ENCODE peak calls at places on chromosomes 7 and 10, in eight cellular contexts. One of them, this sample, is unnamed.

GRCh38 chr10:115030483-115031200 is 62.5 kb upstream of the ATRNL1 start:
- DNase-seq in amygdala: no peak
- DNase-seq in GM04503: no peak
- DNase-seq in activated CD4-positive, alpha-beta T cell treated with anti-CD3 and anti-CD28 coated beads, Interleukin-2, amount 50 U/mL, for 48 hours: no peak
- DNase-seq in activated B cell treated with CpG ODN at 0.5 μM for 24 hours: no peak
- DNase-seq in myocyte: no peak
- DNase-seq in fibroblast of mammary gland: no peak
- DNase-seq in endothelial cell: no peak
- DNase-seq in this sample: no peak

GRCh38 chr10:60955957-60956425 is 12.0 kb upstream of the RHOBTB1 start:
- DNase-seq in amygdala: no peak
- DNase-seq in GM04503: no peak
- DNase-seq in activated CD4-positive, alpha-beta T cell treated with anti-CD3 and anti-CD28 coated beads, Interleukin-2, amount 50 U/mL, for 48 hours: no peak
- DNase-seq in activated B cell treated with CpG ODN at 0.5 μM for 24 hours: no peak
- DNase-seq in myocyte: no peak
- DNase-seq in fibroblast of mammary gland: peak; percentile 71
- DNase-seq in endothelial cell: no peak
- DNase-seq in this sample: no peak

GRCh38 chr7:155865830-155866545 is 53.7 kb upstream of the SHH start:
- DNase-seq in amygdala: no peak
- DNase-seq in GM04503: no peak
- DNase-seq in activated CD4-positive, alpha-beta T cell treated with anti-CD3 and anti-CD28 coated beads, Interleukin-2, amount 50 U/mL, for 48 hours: no peak
- DNase-seq in activated B cell treated with CpG ODN at 0.5 μM for 24 hours: no peak
- DNase-seq in myocyte: no peak
- DNase-seq in fibroblast of mammary gland: no peak
- DNase-seq in endothelial cell: no peak
- DNase-seq in this sample: peak; percentile 32

GRCh38 chr7:77199008-77199966 is at the start of gene FGL2:
- DNase-seq in amygdala: no peak
- DNase-seq in GM04503: no peak
- DNase-seq in activated CD4-positive, alpha-beta T cell treated with anti-CD3 and anti-CD28 coated beads, Interleukin-2, amount 50 U/mL, for 48 hours: peak; percentile 23
- DNase-seq in activated B cell treated with CpG ODN at 0.5 μM for 24 hours: no peak
- DNase-seq in myocyte: peak; percentile 93
- DNase-seq in fibroblast of mammary gland: peak; percentile 50
- DNase-seq in endothelial cell: peak; percentile 7
- DNase-seq in this sample: no peak

GRCh38 chr7:39465055-39465929 is 100.9 kb upstream of the YAE1 start:
- DNase-seq in amygdala: peak; percentile 3
- DNase-seq in GM04503: peak; percentile 5
- DNase-seq in activated CD4-positive, alpha-beta T cell treated with anti-CD3 and anti-CD28 coated beads, Interleukin-2, amount 50 U/mL, for 48 hours: peak; percentile 29
- DNase-seq in activated B cell treated with CpG ODN at 0.5 μM for 24 hours: no peak
- DNase-seq in myocyte: peak; percentile 73
- DNase-seq in fibroblast of mammary gland: peak; percentile 71
- DNase-seq in endothelial cell: peak; percentile 46
- DNase-seq in this sample: peak; percentile 51

GRCh38 chr10:77392851-77393250 is 244.8 kb downstream of the KCNMA1 start:
- DNase-seq in amygdala: no peak
- DNase-seq in GM04503: peak; percentile 92
- DNase-seq in activated CD4-positive, alpha-beta T cell treated with anti-CD3 and anti-CD28 coated beads, Interleukin-2, amount 50 U/mL, for 48 hours: no peak
- DNase-seq in activated B cell treated with CpG ODN at 0.5 μM for 24 hours: no peak
- DNase-seq in myocyte: peak; percentile 62
- DNase-seq in fibroblast of mammary gland: peak; percentile 98
- DNase-seq in endothelial cell: no peak
- DNase-seq in this sample: no peak

GRCh38 chr7:373818-374705 is 84.1 kb downstream of the FOXL3 start:
- DNase-seq in amygdala: no peak
- DNase-seq in GM04503: no peak
- DNase-seq in activated CD4-positive, alpha-beta T cell treated with anti-CD3 and anti-CD28 coated beads, Interleukin-2, amount 50 U/mL, for 48 hours: no peak
- DNase-seq in activated B cell treated with CpG ODN at 0.5 μM for 24 hours: peak; percentile 9
- DNase-seq in myocyte: no peak
- DNase-seq in fibroblast of mammary gland: no peak
- DNase-seq in endothelial cell: no peak
- DNase-seq in this sample: peak; percentile 43

GRCh38 chr7:94654764-94655561 is 970 bp downstream of the SGCE start:
- DNase-seq in amygdala: no peak
- DNase-seq in GM04503: no peak
- DNase-seq in activated CD4-positive, alpha-beta T cell treated with anti-CD3 and anti-CD28 coated beads, Interleukin-2, amount 50 U/mL, for 48 hours: peak; percentile 3
- DNase-seq in activated B cell treated with CpG ODN at 0.5 μM for 24 hours: no peak
- DNase-seq in myocyte: peak; percentile 80
- DNase-seq in fibroblast of mammary gland: peak; percentile 79
- DNase-seq in endothelial cell: peak; percentile 29
- DNase-seq in this sample: peak; percentile 43

GRCh38 chr7:54394877-54395276 is 147.3 kb upstream of the VSTM2A start:
- DNase-seq in amygdala: no peak
- DNase-seq in GM04503: no peak
- DNase-seq in activated CD4-positive, alpha-beta T cell treated with anti-CD3 and anti-CD28 coated beads, Interleukin-2, amount 50 U/mL, for 48 hours: no peak
- DNase-seq in activated B cell treated with CpG ODN at 0.5 μM for 24 hours: no peak
- DNase-seq in myocyte: no peak
- DNase-seq in fibroblast of mammary gland: no peak
- DNase-seq in endothelial cell: no peak
- DNase-seq in this sample: no peak

GRCh38 chr10:3295501-3296005 is 123.0 kb upstream of the PITRM1 start:
- DNase-seq in amygdala: no peak
- DNase-seq in GM04503: no peak
- DNase-seq in activated CD4-positive, alpha-beta T cell treated with anti-CD3 and anti-CD28 coated beads, Interleukin-2, amount 50 U/mL, for 48 hours: no peak
- DNase-seq in activated B cell treated with CpG ODN at 0.5 μM for 24 hours: no peak
- DNase-seq in myocyte: no peak
- DNase-seq in fibroblast of mammary gland: no peak
- DNase-seq in endothelial cell: no peak
- DNase-seq in this sample: no peak

GRCh38 chr10:48210391-48210790 is 64.1 kb downstream of the FRMPD2 start:
- DNase-seq in amygdala: no peak
- DNase-seq in GM04503: no peak
- DNase-seq in activated CD4-positive, alpha-beta T cell treated with anti-CD3 and anti-CD28 coated beads, Interleukin-2, amount 50 U/mL, for 48 hours: no peak
- DNase-seq in activated B cell treated with CpG ODN at 0.5 μM for 24 hours: no peak
- DNase-seq in myocyte: no peak
- DNase-seq in fibroblast of mammary gland: no peak
- DNase-seq in endothelial cell: no peak
- DNase-seq in this sample: no peak

GRCh38 chr10:102927311-102928010 is 9.4 kb downstream of the CNNM2 start:
- DNase-seq in amygdala: no peak
- DNase-seq in GM04503: no peak
- DNase-seq in activated CD4-positive, alpha-beta T cell treated with anti-CD3 and anti-CD28 coated beads, Interleukin-2, amount 50 U/mL, for 48 hours: no peak
- DNase-seq in activated B cell treated with CpG ODN at 0.5 μM for 24 hours: no peak
- DNase-seq in myocyte: no peak
- DNase-seq in fibroblast of mammary gland: no peak
- DNase-seq in endothelial cell: no peak
- DNase-seq in this sample: no peak

GRCh38 chr10:62580396-62580795 is 206.2 kb downstream of the ZNF365 start:
- DNase-seq in amygdala: no peak
- DNase-seq in GM04503: no peak
- DNase-seq in activated CD4-positive, alpha-beta T cell treated with anti-CD3 and anti-CD28 coated beads, Interleukin-2, amount 50 U/mL, for 48 hours: no peak
- DNase-seq in activated B cell treated with CpG ODN at 0.5 μM for 24 hours: no peak
- DNase-seq in myocyte: no peak
- DNase-seq in fibroblast of mammary gland: peak; percentile 83
- DNase-seq in endothelial cell: no peak
- DNase-seq in this sample: no peak

GRCh38 chr10:23525406-23525805 is 86.5 kb downstream of the OTUD1 start:
- DNase-seq in amygdala: no peak
- DNase-seq in GM04503: no peak
- DNase-seq in activated CD4-positive, alpha-beta T cell treated with anti-CD3 and anti-CD28 coated beads, Interleukin-2, amount 50 U/mL, for 48 hours: no peak
- DNase-seq in activated B cell treated with CpG ODN at 0.5 μM for 24 hours: no peak
- DNase-seq in myocyte: peak; percentile 53
- DNase-seq in fibroblast of mammary gland: peak; percentile 21
- DNase-seq in endothelial cell: no peak
- DNase-seq in this sample: no peak

GRCh38 chr10:91162050-91162494 is 58.4 kb upstream of the PCGF5 start:
- DNase-seq in amygdala: no peak
- DNase-seq in GM04503: no peak
- DNase-seq in activated CD4-positive, alpha-beta T cell treated with anti-CD3 and anti-CD28 coated beads, Interleukin-2, amount 50 U/mL, for 48 hours: no peak
- DNase-seq in activated B cell treated with CpG ODN at 0.5 μM for 24 hours: no peak
- DNase-seq in myocyte: no peak
- DNase-seq in fibroblast of mammary gland: peak; percentile 64
- DNase-seq in endothelial cell: no peak
- DNase-seq in this sample: no peak

GRCh38 chr7:33952824-33953223 is 47.5 kb downstream of the BMPER start:
- DNase-seq in amygdala: no peak
- DNase-seq in GM04503: no peak
- DNase-seq in activated CD4-positive, alpha-beta T cell treated with anti-CD3 and anti-CD28 coated beads, Interleukin-2, amount 50 U/mL, for 48 hours: no peak
- DNase-seq in activated B cell treated with CpG ODN at 0.5 μM for 24 hours: no peak
- DNase-seq in myocyte: no peak
- DNase-seq in fibroblast of mammary gland: no peak
- DNase-seq in endothelial cell: no peak
- DNase-seq in this sample: no peak

GRCh38 chr10:16559236-16559773 is 37.6 kb upstream of the C1QL3 start:
- DNase-seq in amygdala: no peak
- DNase-seq in GM04503: no peak
- DNase-seq in activated CD4-positive, alpha-beta T cell treated with anti-CD3 and anti-CD28 coated beads, Interleukin-2, amount 50 U/mL, for 48 hours: no peak
- DNase-seq in activated B cell treated with CpG ODN at 0.5 μM for 24 hours: no peak
- DNase-seq in myocyte: no peak
- DNase-seq in fibroblast of mammary gland: no peak
- DNase-seq in endothelial cell: no peak
- DNase-seq in this sample: no peak

GRCh38 chr10:73956476-73957338 is 41.2 kb upstream of the VCL start:
- DNase-seq in amygdala: no peak
- DNase-seq in GM04503: no peak
- DNase-seq in activated CD4-positive, alpha-beta T cell treated with anti-CD3 and anti-CD28 coated beads, Interleukin-2, amount 50 U/mL, for 48 hours: peak; percentile 26
- DNase-seq in activated B cell treated with CpG ODN at 0.5 μM for 24 hours: peak; percentile 36
- DNase-seq in myocyte: peak; percentile 95
- DNase-seq in fibroblast of mammary gland: no peak
- DNase-seq in endothelial cell: no peak
- DNase-seq in this sample: no peak

GRCh38 chr7:96718107-96719003 is 8.7 kb upstream of the SEM1 start:
- DNase-seq in amygdala: no peak
- DNase-seq in GM04503: no peak
- DNase-seq in activated CD4-positive, alpha-beta T cell treated with anti-CD3 and anti-CD28 coated beads, Interleukin-2, amount 50 U/mL, for 48 hours: no peak
- DNase-seq in activated B cell treated with CpG ODN at 0.5 μM for 24 hours: no peak
- DNase-seq in myocyte: no peak
- DNase-seq in fibroblast of mammary gland: no peak
- DNase-seq in endothelial cell: no peak
- DNase-seq in this sample: no peak